ENCODE peak calls at places on chromosomes 3 and 15, in six cellular contexts. Y, U, T, W, P and M are unnamed samples.

GRCh38 chr15:54088837-54089236 is 110.6 kb downstream of the UNC13C start:
- DNase-seq in T (no peak), U (no peak), W (no peak), Y (no peak), P (no peak), M (no peak)

GRCh38 chr3:46670000-46670890 is 23.2 kb downstream of the ALS2CL start:
- DNase-seq in W (peak), T (no peak), Y (no peak), P (no peak), U (peak), M (no peak)

GRCh38 chr15:62135532-62136134 is 29.5 kb downstream of the C2CD4B start:
- DNase-seq in U (no peak), T (no peak), Y (peak), W (no peak), P (peak), M (no peak)

GRCh38 chr3:174270841-174271240 is 588.3 kb upstream of the NAALADL2 start:
- DNase-seq in Y (no peak), T (no peak), W (no peak), U (no peak), P (peak), M (peak)

GRCh38 chr15:31733424-31733823 is 296.9 kb upstream of the CHRNA7 start:
- DNase-seq in W (no peak), Y (no peak), T (no peak), P (no peak), U (no peak), M (no peak)

GRCh38 chr15:83928878-83929418 is 275.0 kb downstream of the ADAMTSL3 start:
- DNase-seq in U (no peak), W (no peak), T (no peak), Y (no peak), P (no peak), M (no peak)

GRCh38 chr3:128316456-128316855 is 150.2 kb downstream of the DNAJB8 start:
- DNase-seq in P (no peak), U (peak), W (no peak), Y (no peak), T (no peak), M (no peak)

GRCh38 chr3:21752749-21753347 is 1.8 kb upstream of the ZNF385D start:
- DNase-seq in P (peak), T (peak), W (no peak), Y (peak), U (no peak), M (no peak)

GRCh38 chr3:8504611-8504973 is 3.0 kb downstream of the LMCD1 start:
- DNase-seq in Y (no peak), T (no peak), W (no peak), P (no peak), U (no peak), M (no peak)

GRCh38 chr3:32401541-32402052 is 9.9 kb downstream of the CMTM7 start:
- DNase-seq in P (peak), W (peak), U (peak), Y (peak), T (peak), M (no peak)

GRCh38 chr3:41198526-41198925 is 779 bp upstream of the CTNNB1 start:
- DNase-seq in U (peak), T (peak), P (no peak), W (no peak), Y (no peak), M (no peak)

DNA sequence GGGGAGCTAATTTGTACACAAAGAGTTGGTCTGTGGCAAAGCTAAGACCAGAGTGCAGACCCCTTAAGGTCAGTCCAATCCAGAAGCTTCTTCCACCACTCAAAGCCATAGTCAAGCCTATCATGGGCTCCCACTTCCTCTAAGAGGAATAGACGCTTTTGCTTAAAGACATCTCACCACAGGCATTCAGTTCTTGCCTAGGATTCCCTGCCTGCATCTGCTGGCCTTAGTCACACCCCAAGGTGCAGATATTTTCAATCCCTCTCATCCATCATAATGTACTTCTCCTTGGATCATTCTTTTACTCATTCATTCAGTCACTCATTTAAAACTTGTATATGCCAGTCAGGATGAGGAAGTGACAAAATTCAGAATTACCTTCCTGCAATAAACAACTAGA is 179.6 kb upstream of the STT3B start:
- DNase-seq in U (no peak), T (no peak), Y (no peak), P (no peak), W (no peak), M (no peak)
- H3K4me3 ChIP-seq in U (no peak), T (no peak), Y (no peak), P (no peak), W (no peak), M (no peak)

DNA sequence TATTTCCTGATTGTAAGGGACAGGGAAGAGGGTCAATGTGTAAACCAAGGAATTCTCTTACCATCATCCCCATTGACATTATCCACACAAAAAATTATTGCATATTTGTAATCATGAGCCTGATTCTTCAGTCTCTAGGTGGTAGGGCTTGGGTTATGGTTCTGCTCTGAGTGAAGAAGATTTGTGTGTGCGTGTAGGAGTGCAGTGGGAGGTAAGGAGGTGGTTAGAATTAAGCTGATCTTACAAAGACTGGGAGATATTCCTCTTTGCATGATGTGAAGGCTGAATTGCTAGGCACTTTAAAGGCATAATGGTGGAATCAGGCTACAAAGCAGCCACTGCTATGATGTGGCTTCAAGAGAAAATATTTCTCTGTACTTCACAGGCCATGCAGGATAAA is 23.0 kb upstream of the MINDY4B start:
- DNase-seq in T (no peak), P (no peak), U (no peak), W (no peak), Y (no peak), M (no peak)
- TF ChIP-seq CTCF in T (no peak), P (no peak), U (no peak), W (no peak), Y (no peak), M (no peak)

DNA sequence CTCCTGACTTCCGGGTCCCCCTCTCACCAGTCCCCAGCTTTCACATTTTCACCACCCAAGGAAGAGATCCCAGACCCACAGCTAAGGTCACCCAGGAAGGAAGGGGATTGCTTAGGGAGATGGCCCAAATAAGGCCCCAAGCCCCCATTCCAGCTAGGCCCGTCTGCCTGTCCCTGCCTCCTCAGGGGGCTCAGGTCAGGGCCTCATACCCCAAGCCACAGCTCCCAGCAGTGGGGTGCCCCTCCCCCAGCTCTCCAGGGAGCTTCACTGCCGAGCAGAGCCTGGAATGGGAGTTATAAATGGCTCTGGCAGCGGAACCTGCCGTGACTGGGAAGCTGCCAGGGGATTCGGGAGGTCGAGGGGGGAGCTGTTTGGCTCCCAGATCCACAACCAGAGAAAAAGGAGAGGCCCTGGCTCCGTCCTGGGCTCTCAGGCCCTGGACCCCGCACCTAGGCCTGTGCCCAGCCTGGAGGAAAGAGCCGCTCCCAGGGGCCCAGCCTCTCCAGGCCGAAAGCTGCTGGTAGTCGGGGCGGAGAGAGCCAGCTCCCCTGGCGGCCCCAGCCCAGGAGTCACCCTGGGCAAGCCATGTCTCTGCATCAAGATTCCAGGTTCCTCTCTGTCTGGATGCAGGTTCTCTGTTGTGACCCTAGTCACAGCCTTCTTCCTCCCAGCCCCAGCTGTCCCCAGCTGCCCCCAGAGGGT is 550 bp downstream of the CCDC9B start:
- DNase-seq in Y (peak), P (no peak), W (peak), U (peak), T (no peak), M (no peak)
- H3K4me3 ChIP-seq in Y (peak), P (peak), W (peak), U (peak), T (no peak), M (peak)

GRCh38 chr15:25740438-25741252 is 122.5 kb downstream of the ATP10A start:
- DNase-seq in T (no peak), W (no peak), Y (no peak), P (no peak), U (peak), M (no peak)

GRCh38 chr15:25742008-25742407 is 121.1 kb downstream of the ATP10A start:
- DNase-seq in P (no peak), T (no peak), U (no peak), W (no peak), Y (no peak), M (no peak)

GRCh38 chr15:25741253-25741575 is 121.9 kb downstream of the ATP10A start:
- DNase-seq in U (no peak), T (peak), Y (no peak), W (no peak), P (no peak), M (no peak)

GRCh38 chr15:25738171-25738792 is 124.8 kb downstream of the ATP10A start:
- DNase-seq in P (no peak), U (peak), T (peak), Y (no peak), W (no peak), M (peak)

DNA sequence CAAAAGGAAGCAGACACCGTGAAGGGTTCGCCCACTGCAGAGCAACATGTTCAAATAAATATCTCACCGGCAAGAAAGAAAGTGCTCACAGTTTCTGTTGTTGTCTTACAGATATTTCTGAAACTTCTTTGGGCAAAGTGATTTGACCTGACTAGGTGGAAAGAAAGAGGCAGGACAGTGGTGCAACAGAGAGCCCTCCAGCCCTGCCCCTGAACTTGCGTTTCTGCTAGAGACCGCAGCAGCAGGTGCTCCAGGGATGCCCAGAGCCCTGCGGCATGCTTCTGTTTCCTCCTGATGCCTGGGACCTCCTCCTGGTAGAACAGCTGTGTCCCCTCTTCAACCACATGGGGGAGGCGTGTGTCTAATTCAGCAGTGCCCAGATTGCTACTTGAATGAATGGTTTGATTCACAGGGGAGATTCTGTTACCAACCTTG is 123.4 kb downstream of the ATP10A start:
- DNase-seq in Y (peak), T (peak), P (peak), W (no peak), U (peak), M (no peak)
- TF ChIP-seq CTCF in Y (peak), T (no peak), P (peak), W (peak), U (peak), M (peak)

DNA sequence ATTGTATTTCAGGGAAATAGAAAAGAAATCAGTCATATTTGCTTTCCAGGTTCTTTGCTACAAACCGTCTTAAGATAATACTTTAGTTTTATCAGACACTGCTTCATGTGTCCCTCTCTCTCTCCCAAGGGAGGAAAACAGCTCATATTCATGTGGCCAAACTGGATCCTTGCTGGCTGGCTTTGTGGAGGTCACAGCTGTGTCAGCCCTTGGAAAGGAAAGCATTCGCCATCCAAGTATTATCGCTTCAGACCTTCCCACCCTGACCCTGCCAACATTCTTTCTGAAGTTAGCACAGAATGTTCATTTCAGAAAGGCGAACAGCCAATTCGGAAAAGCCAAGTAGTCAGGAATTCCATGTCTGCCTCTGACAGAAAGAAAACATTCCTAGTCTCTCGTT is 213.7 kb downstream of the FEZF2 start:
- DNase-seq in T (no peak), U (peak), P (peak), Y (no peak), W (peak), M (no peak)
- H3K4me3 ChIP-seq in T (no peak), U (no peak), P (no peak), Y (no peak), W (peak), M (no peak)

GRCh38 chr3:129483870-129484269 is 43.8 kb downstream of the IFT122 start:
- DNase-seq in U (no peak), W (no peak), T (no peak), Y (no peak), P (no peak), M (no peak)

GRCh38 chr3:129485681-129486056 is 42.8 kb upstream of the RHO start:
- DNase-seq in P (peak), Y (no peak), T (no peak), U (peak), W (peak), M (no peak)

GRCh38 chr3:129481783-129482332 is 41.8 kb downstream of the IFT122 start:
- DNase-seq in Y (no peak), T (peak), P (peak), U (peak), W (peak), M (no peak)

GRCh38 chr3:129486057-129487035 is 42.1 kb upstream of the RHO start:
- DNase-seq in Y (no peak), W (no peak), U (no peak), T (no peak), P (peak), M (no peak)

GRCh38 chr3:129482721-129483120 is 42.7 kb downstream of the IFT122 start:
- DNase-seq in P (no peak), U (no peak), Y (no peak), W (no peak), T (peak), M (no peak)
- TF ChIP-seq CTCF in P (peak), U (no peak), Y (no peak), W (no peak), T (peak), M (peak)

GRCh38 chr3:55066406-55067128 is 138.7 kb upstream of the LRTM1 start:
- DNase-seq in Y (no peak), U (no peak), W (no peak), T (no peak), P (no peak), M (no peak)

GRCh38 chr3:55065331-55065730 is 137.5 kb upstream of the LRTM1 start:
- DNase-seq in T (no peak), W (no peak), U (no peak), P (no peak), Y (no peak), M (peak)

GRCh38 chr3:55061619-55062018 is 133.8 kb upstream of the LRTM1 start:
- DNase-seq in Y (no peak), T (no peak), P (no peak), U (no peak), W (no peak), M (no peak)

GRCh38 chr3:55060921-55061555 is 133.2 kb upstream of the LRTM1 start:
- DNase-seq in W (no peak), U (no peak), P (no peak), Y (no peak), T (no peak), M (no peak)

GRCh38 chr3:55064164-55064563 is 136.3 kb upstream of the LRTM1 start:
- DNase-seq in W (no peak), T (no peak), U (no peak), Y (no peak), P (no peak), M (no peak)
- H3K4me3 ChIP-seq in W (no peak), T (no peak), U (no peak), Y (no peak), P (no peak), M (no peak)